ENCODE peak calls at places on chromosome 20, in five cellular contexts. One of them, this sample, is unnamed.

GRCh38 chr20:7959484-7959883 is 19.2 kb upstream of the HAO1 start:
- DNase-seq in choroid plexus epithelial cell: peak
- DNase-seq in colonic mucosa: no peak
- DNase-seq in mesothelial cell of epicardium: no peak
- DNase-seq in cardiac fibroblast: no peak
- DNase-seq in this sample: no peak

GRCh38 chr20:1536893-1537730 is 20.4 kb downstream of the SIRPD start:
- DNase-seq in cardiac fibroblast: no peak
- DNase-seq in colonic mucosa: no peak
- DNase-seq in mesothelial cell of epicardium: no peak
- DNase-seq in choroid plexus epithelial cell: no peak
- DNase-seq in this sample: no peak

GRCh38 chr20:62674370-62674769 is 32.1 kb downstream of the SLCO4A1 start:
- DNase-seq in cardiac fibroblast: no peak
- DNase-seq in mesothelial cell of epicardium: no peak
- DNase-seq in colonic mucosa: no peak
- DNase-seq in choroid plexus epithelial cell: no peak
- DNase-seq in this sample: no peak

GRCh38 chr20:31811796-31812728 is 7.1 kb upstream of the MYLK2 start:
- DNase-seq in colonic mucosa: no peak
- DNase-seq in choroid plexus epithelial cell: peak
- DNase-seq in mesothelial cell of epicardium: no peak
- DNase-seq in cardiac fibroblast: peak
- DNase-seq in this sample: no peak

GRCh38 chr20:63150391-63150898 is 65.5 kb downstream of the YTHDF1 start:
- DNase-seq in choroid plexus epithelial cell: no peak
- DNase-seq in cardiac fibroblast: no peak
- DNase-seq in mesothelial cell of epicardium: no peak
- DNase-seq in colonic mucosa: no peak
- DNase-seq in this sample: no peak

GRCh38 chr20:59645316-59645715 is 41.0 kb downstream of the PHACTR3 start:
- DNase-seq in mesothelial cell of epicardium: no peak
- DNase-seq in colonic mucosa: peak
- DNase-seq in cardiac fibroblast: no peak
- DNase-seq in choroid plexus epithelial cell: no peak
- DNase-seq in this sample: peak

GRCh38 chr20:58131581-58132142 is 96.8 kb downstream of the ANKRD60 start:
- DNase-seq in mesothelial cell of epicardium: no peak
- DNase-seq in choroid plexus epithelial cell: peak
- DNase-seq in colonic mucosa: no peak
- DNase-seq in cardiac fibroblast: peak
- DNase-seq in this sample: no peak

GRCh38 chr20:60086936-60087562 is 128.8 kb downstream of the CDH26 start:
- DNase-seq in cardiac fibroblast: peak
- DNase-seq in choroid plexus epithelial cell: no peak
- DNase-seq in colonic mucosa: no peak
- DNase-seq in mesothelial cell of epicardium: no peak
- DNase-seq in this sample: no peak

GRCh38 chr20:58682656-58683055 is 9.9 kb upstream of the NPEPL1 start:
- DNase-seq in cardiac fibroblast: peak
- DNase-seq in colonic mucosa: no peak
- DNase-seq in mesothelial cell of epicardium: no peak
- DNase-seq in choroid plexus epithelial cell: no peak
- DNase-seq in this sample: no peak

GRCh38 chr20:22744341-22745193 is 160.2 kb upstream of the FOXA2 start:
- DNase-seq in colonic mucosa: no peak
- DNase-seq in cardiac fibroblast: no peak
- DNase-seq in mesothelial cell of epicardium: no peak
- DNase-seq in choroid plexus epithelial cell: peak
- DNase-seq in this sample: no peak

GRCh38 chr20:47220161-47220582 is 136.3 kb downstream of the ZMYND8 start:
- DNase-seq in mesothelial cell of epicardium: no peak
- DNase-seq in choroid plexus epithelial cell: peak
- DNase-seq in colonic mucosa: peak
- DNase-seq in cardiac fibroblast: peak
- DNase-seq in this sample: no peak

GRCh38 chr20:33925867-33926266 is 67.8 kb upstream of the RALY start:
- DNase-seq in colonic mucosa: no peak
- DNase-seq in cardiac fibroblast: peak
- DNase-seq in mesothelial cell of epicardium: no peak
- DNase-seq in choroid plexus epithelial cell: peak
- DNase-seq in this sample: no peak

GRCh38 chr20:361562-361961 is 14.7 kb downstream of the NRSN2 start:
- DNase-seq in mesothelial cell of epicardium: no peak
- DNase-seq in colonic mucosa: no peak
- DNase-seq in choroid plexus epithelial cell: no peak
- DNase-seq in cardiac fibroblast: no peak
- DNase-seq in this sample: no peak

GRCh38 chr20:7772376-7772775 is 167.9 kb downstream of the HAO1 start:
- DNase-seq in mesothelial cell of epicardium: no peak
- DNase-seq in cardiac fibroblast: peak
- DNase-seq in choroid plexus epithelial cell: peak
- DNase-seq in colonic mucosa: no peak
- DNase-seq in this sample: no peak

GRCh38 chr20:21719592-21720214 is 14.2 kb downstream of the PAX1 start:
- DNase-seq in colonic mucosa: peak
- DNase-seq in mesothelial cell of epicardium: no peak
- DNase-seq in choroid plexus epithelial cell: peak
- DNase-seq in cardiac fibroblast: peak
- DNase-seq in this sample: no peak

GRCh38 chr20:10659651-10660601 is 13.9 kb downstream of the JAG1 start:
- DNase-seq in colonic mucosa: no peak
- DNase-seq in choroid plexus epithelial cell: no peak
- DNase-seq in cardiac fibroblast: no peak
- DNase-seq in mesothelial cell of epicardium: no peak
- DNase-seq in this sample: no peak

GRCh38 chr20:8150591-8150990 is 18.5 kb downstream of the PLCB1 start:
- DNase-seq in cardiac fibroblast: no peak
- DNase-seq in choroid plexus epithelial cell: peak
- DNase-seq in colonic mucosa: no peak
- DNase-seq in mesothelial cell of epicardium: no peak
- DNase-seq in this sample: no peak

GRCh38 chr20:37534401-37535157 is 6.9 kb upstream of the BLCAP start:
- DNase-seq in cardiac fibroblast: peak
- DNase-seq in mesothelial cell of epicardium: no peak
- DNase-seq in colonic mucosa: peak
- DNase-seq in choroid plexus epithelial cell: peak
- DNase-seq in this sample: no peak

GRCh38 chr20:3218307-3218988 is 9.2 kb downstream of the ITPA start:
- DNase-seq in choroid plexus epithelial cell: peak
- DNase-seq in mesothelial cell of epicardium: no peak
- DNase-seq in colonic mucosa: peak
- DNase-seq in cardiac fibroblast: peak
- DNase-seq in this sample: no peak

GRCh38 chr20:28562510-28562898 is 2695.0 kb upstream of the DEFB115 start:
- DNase-seq in choroid plexus epithelial cell: peak
- DNase-seq in colonic mucosa: no peak
- DNase-seq in mesothelial cell of epicardium: no peak
- DNase-seq in cardiac fibroblast: peak
- DNase-seq in this sample: no peak

GRCh38 chr20:32972181-32973076 is 31.8 kb downstream of the SUN5 start:
- DNase-seq in cardiac fibroblast: no peak
- DNase-seq in choroid plexus epithelial cell: peak
- DNase-seq in colonic mucosa: peak
- DNase-seq in mesothelial cell of epicardium: no peak
- DNase-seq in this sample: peak

GRCh38 chr20:10715035-10715434 is 41.2 kb upstream of the JAG1 start:
- DNase-seq in colonic mucosa: no peak
- DNase-seq in mesothelial cell of epicardium: no peak
- DNase-seq in choroid plexus epithelial cell: peak
- DNase-seq in cardiac fibroblast: peak
- DNase-seq in this sample: no peak

GRCh38 chr20:15642676-15643075 is 930.6 kb downstream of the KIF16B start:
- DNase-seq in choroid plexus epithelial cell: peak
- DNase-seq in colonic mucosa: no peak
- DNase-seq in cardiac fibroblast: peak
- DNase-seq in mesothelial cell of epicardium: no peak
- DNase-seq in this sample: no peak

GRCh38 chr20:20267685-20268429 is 100.0 kb upstream of the INSM1 start:
- DNase-seq in choroid plexus epithelial cell: no peak
- DNase-seq in cardiac fibroblast: no peak
- DNase-seq in mesothelial cell of epicardium: no peak
- DNase-seq in colonic mucosa: no peak
- DNase-seq in this sample: no peak

GRCh38 chr20:10713161-10713560 is 39.4 kb upstream of the JAG1 start:
- DNase-seq in choroid plexus epithelial cell: no peak
- DNase-seq in colonic mucosa: no peak
- DNase-seq in mesothelial cell of epicardium: no peak
- DNase-seq in cardiac fibroblast: no peak
- DNase-seq in this sample: no peak

GRCh38 chr20:50481741-50482140 is 28.4 kb upstream of the PTPN1 start:
- DNase-seq in colonic mucosa: no peak
- DNase-seq in cardiac fibroblast: no peak
- DNase-seq in choroid plexus epithelial cell: no peak
- DNase-seq in mesothelial cell of epicardium: no peak
- DNase-seq in this sample: no peak

GRCh38 chr20:50475879-50476292 is 34.3 kb upstream of the PTPN1 start:
- DNase-seq in colonic mucosa: peak
- DNase-seq in mesothelial cell of epicardium: no peak
- DNase-seq in cardiac fibroblast: peak
- DNase-seq in choroid plexus epithelial cell: peak
- DNase-seq in this sample: no peak

GRCh38 chr20:50477260-50477659 is 32.9 kb upstream of the PTPN1 start:
- DNase-seq in colonic mucosa: no peak
- DNase-seq in cardiac fibroblast: no peak
- DNase-seq in choroid plexus epithelial cell: no peak
- DNase-seq in mesothelial cell of epicardium: no peak
- DNase-seq in this sample: no peak

GRCh38 chr20:50482396-50482890 is 27.7 kb upstream of the PTPN1 start:
- DNase-seq in colonic mucosa: no peak
- DNase-seq in mesothelial cell of epicardium: no peak
- DNase-seq in choroid plexus epithelial cell: no peak
- DNase-seq in cardiac fibroblast: no peak
- DNase-seq in this sample: no peak

DNA sequence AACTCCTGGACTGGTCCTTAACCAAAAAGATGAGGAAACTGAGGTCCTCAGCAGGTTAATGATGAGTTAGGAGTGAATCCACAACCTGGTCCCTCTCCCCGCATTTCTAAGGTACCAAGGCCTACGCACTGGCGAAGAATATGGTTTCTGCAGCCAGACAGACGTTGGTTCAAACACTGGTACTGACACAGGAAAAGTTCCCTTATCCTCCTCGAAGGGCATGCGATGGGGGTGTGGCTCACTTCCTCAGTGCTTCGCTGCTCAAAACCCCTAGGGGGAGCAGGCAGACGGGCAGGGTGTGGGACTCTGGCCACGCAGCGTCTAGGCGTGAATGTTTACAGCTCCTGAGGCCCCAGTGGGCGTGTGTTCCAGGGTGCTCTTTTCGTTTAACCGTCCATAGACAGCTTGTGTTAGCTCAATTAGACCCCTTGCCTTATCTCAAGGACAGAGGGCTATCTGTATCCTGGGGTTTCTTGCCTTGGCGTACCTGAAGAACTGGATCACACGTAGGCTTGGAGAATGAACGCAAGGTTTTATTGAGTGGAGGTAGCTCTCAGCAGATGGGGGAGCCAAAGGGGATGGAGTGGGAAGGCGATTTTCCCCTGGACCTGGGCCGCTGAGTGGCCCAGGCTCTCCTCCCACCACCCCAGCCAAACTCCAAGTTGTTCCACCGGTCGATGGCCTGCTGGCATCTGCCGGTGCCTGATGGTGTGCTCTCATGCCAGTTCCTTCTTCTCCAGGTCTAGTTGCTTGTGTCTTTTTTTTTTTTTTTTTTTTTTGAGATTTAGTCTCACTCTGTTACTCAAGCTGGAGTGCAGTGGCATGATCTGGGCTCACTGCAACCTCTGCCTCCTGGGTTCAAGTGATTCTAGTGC is 31.8 kb upstream of the PTPN1 start:
- DNase-seq in cardiac fibroblast: peak
- DNase-seq in colonic mucosa: peak
- DNase-seq in choroid plexus epithelial cell: peak
- DNase-seq in mesothelial cell of epicardium: no peak
- DNase-seq in this sample: peak
- TF ChIP-seq CTCF in cardiac fibroblast: peak
- TF ChIP-seq CTCF in colonic mucosa: peak
- TF ChIP-seq CTCF in choroid plexus epithelial cell: peak
- TF ChIP-seq CTCF in mesothelial cell of epicardium: peak
- TF ChIP-seq CTCF in this sample: peak

GRCh38 chr20:40536866-40537265 is 152.2 kb downstream of the MAFB start:
- DNase-seq in cardiac fibroblast: peak
- DNase-seq in colonic mucosa: no peak
- DNase-seq in mesothelial cell of epicardium: no peak
- DNase-seq in choroid plexus epithelial cell: no peak
- DNase-seq in this sample: no peak

GRCh38 chr20:40535816-40536215 is 153.2 kb downstream of the MAFB start:
- DNase-seq in cardiac fibroblast: no peak
- DNase-seq in choroid plexus epithelial cell: no peak
- DNase-seq in mesothelial cell of epicardium: no peak
- DNase-seq in colonic mucosa: no peak
- DNase-seq in this sample: no peak

DNA sequence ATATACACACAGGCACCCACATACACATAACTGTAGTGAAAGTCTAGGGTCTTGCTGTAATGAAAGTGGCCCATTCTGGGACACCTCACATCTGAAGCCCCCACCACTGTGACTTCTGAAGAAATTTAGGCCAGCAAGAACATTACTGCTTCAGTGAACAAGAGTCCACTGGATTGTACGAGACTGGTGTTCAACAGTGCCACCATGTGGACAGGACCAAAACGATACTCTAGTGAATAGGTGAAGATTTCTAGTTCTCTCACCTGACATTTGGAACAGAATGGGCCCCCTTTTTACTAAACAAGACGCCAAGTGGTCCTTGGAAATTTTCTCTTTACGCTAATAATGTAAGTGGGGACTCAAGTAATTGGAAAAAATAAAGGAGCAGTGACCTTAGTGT is 156.9 kb downstream of the MAFB start:
- DNase-seq in choroid plexus epithelial cell: peak
- DNase-seq in colonic mucosa: no peak
- DNase-seq in mesothelial cell of epicardium: no peak
- DNase-seq in cardiac fibroblast: peak
- DNase-seq in this sample: no peak
- TF ChIP-seq CTCF in choroid plexus epithelial cell: peak
- TF ChIP-seq CTCF in colonic mucosa: no peak
- TF ChIP-seq CTCF in mesothelial cell of epicardium: no peak
- TF ChIP-seq CTCF in cardiac fibroblast: peak
- TF ChIP-seq CTCF in this sample: peak

DNA sequence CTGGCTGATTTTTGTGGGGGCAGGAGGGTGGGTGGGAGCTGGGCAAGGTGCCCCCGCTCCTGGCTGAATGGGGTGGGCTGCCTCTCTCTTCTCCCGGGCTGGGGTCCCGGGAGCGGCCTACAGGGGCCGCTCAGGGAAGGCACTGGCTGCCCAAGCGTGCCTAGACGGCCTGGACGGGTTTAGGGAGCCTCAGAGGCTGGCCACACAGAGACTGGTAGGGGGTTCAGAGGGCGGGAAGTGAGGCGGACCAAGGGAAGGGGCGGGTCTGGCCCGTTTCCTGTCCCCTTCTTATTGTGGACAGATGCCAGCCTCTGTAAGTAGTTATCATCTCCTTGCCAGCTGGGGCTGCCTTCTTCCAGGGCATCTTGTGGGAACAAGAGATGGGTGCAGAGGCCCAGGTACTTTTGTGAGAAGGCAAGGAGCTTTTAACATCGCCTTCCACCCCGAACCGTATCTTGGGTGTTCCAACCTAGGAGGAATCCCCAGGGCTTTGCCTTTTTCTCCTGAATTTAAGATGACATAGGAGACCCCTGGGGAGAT is 437 bp downstream of the CD40 start:
- DNase-seq in choroid plexus epithelial cell: no peak
- DNase-seq in colonic mucosa: peak
- DNase-seq in mesothelial cell of epicardium: no peak
- DNase-seq in cardiac fibroblast: no peak
- DNase-seq in this sample: no peak
- TF ChIP-seq CTCF in choroid plexus epithelial cell: no peak
- TF ChIP-seq CTCF in colonic mucosa: no peak
- TF ChIP-seq CTCF in mesothelial cell of epicardium: no peak
- TF ChIP-seq CTCF in cardiac fibroblast: no peak
- TF ChIP-seq CTCF in this sample: no peak

GRCh38 chr20:54456972-54457371 is 18.4 kb upstream of the DOK5 start:
- DNase-seq in cardiac fibroblast: no peak
- DNase-seq in mesothelial cell of epicardium: no peak
- DNase-seq in colonic mucosa: no peak
- DNase-seq in choroid plexus epithelial cell: no peak
- DNase-seq in this sample: no peak
- TF ChIP-seq CTCF in cardiac fibroblast: no peak
- TF ChIP-seq CTCF in mesothelial cell of epicardium: no peak
- TF ChIP-seq CTCF in colonic mucosa: no peak
- TF ChIP-seq CTCF in choroid plexus epithelial cell: peak
- TF ChIP-seq CTCF in this sample: peak